ENCODE peak calls at places on chromosomes 1 and 21, in nine cellular contexts. F is HEK293T; G is activated CD8-positive, alpha-beta memory T cell treated with anti-CD3 and anti-CD28 coated beads, Interleukin-2, amount 10 ng/mL, durations not matched to agents 7 days and 5 days; X is AG20443; U is cardiac muscle cell; O is HFF-Myc; E is A172; Q is brain microvascular endothelial cell; W is T-helper 9 cell. C is an unnamed sample.
A peak's percentile ranks its signal among the peaks of the same experiment; 100 is the strongest.

GRCh38 chr1:214331180-214331579 is 50.2 kb downstream of the SMYD2 start:
- DNase-seq in F (no peak), Q (no peak), G (no peak), U (no peak), E (no peak), O (no peak), W (no peak), X (no peak), C (no peak)

GRCh38 chr1:201528631-201529260 is 10.2 kb upstream of the NAV1 start:
- DNase-seq in U (no peak), W (no peak), E (no peak), X (no peak), O (no peak), Q (no peak), G (no peak), F (no peak), C (no peak)

GRCh38 chr21:35266546-35266945 is 217.4 kb upstream of the RUNX1 start:
- DNase-seq in G (no peak), W (no peak), U (no peak), O (no peak), Q (no peak), E (peak; percentile 29), F (no peak), X (no peak), C (no peak)

GRCh38 chr1:5643360-5644090 is 348.7 kb downstream of the NPHP4 start:
- DNase-seq in E (no peak), F (no peak), W (no peak), Q (no peak), O (no peak), U (no peak), G (no peak), X (no peak), C (peak; percentile 75)

GRCh38 chr1:207798847-207799246 is 47.0 kb downstream of the CD46 start:
- DNase-seq in X (no peak), F (no peak), U (no peak), O (no peak), W (no peak), Q (peak; percentile 58), E (no peak), G (peak; percentile 81), C (no peak)

GRCh38 chr1:37258068-37258467 is 216.3 kb upstream of the ZC3H12A start:
- DNase-seq in Q (no peak), O (no peak), F (no peak), X (no peak), W (no peak), G (no peak), E (no peak), U (no peak), C (no peak)

GRCh38 chr1:32071758-32072621 is 749 bp upstream of the TMEM39B start:
- DNase-seq in X (peak; percentile 21), F (no peak), U (no peak), Q (peak; percentile 64), W (no peak), E (peak; percentile 49), G (no peak), O (no peak), C (no peak)

GRCh38 chr1:55230654-55231053 is 15.5 kb upstream of the USP24 start:
- DNase-seq in U (no peak), X (no peak), Q (no peak), E (peak; percentile 28), F (no peak), G (no peak), W (no peak), O (no peak), C (no peak)

GRCh38 chr1:69320679-69321310 is 246.9 kb upstream of the LRRC7 start:
- DNase-seq in W (no peak), X (no peak), E (no peak), U (no peak), F (no peak), Q (no peak), O (no peak), G (no peak), C (no peak)

GRCh38 chr1:173603056-173603591 is at the start of gene SLC9C2:
- DNase-seq in U (peak; percentile 63), W (no peak), Q (peak; percentile 34), E (no peak), X (peak; percentile 8), F (no peak), G (no peak), O (no peak), C (no peak)

GRCh38 chr1:240093120-240093961 is 1.7 kb downstream of the FMN2 start:
- DNase-seq in Q (peak; percentile 25), X (peak; percentile 40), F (peak; percentile 47), U (peak; percentile 39), G (no peak), E (peak; percentile 61), O (no peak), W (no peak), C (peak; percentile 85)

GRCh38 chr1:70993841-70994240 is 53.8 kb downstream of the PTGER3 start:
- DNase-seq in W (no peak), F (no peak), G (no peak), E (no peak), U (no peak), O (no peak), Q (no peak), X (no peak), C (no peak)

GRCh38 chr1:151371340-151371739 is 1.2 kb downstream of the SELENBP1 start:
- DNase-seq in U (no peak), F (no peak), O (no peak), G (no peak), E (no peak), Q (no peak), W (no peak), X (peak; percentile 70), C (no peak)

GRCh38 chr1:33349081-33349759 is 28.3 kb upstream of the A3GALT2 start:
- DNase-seq in G (peak; percentile 70), W (peak; percentile 36), F (peak; percentile 65), U (peak; percentile 79), E (no peak), Q (no peak), X (peak; percentile 55), O (no peak), C (no peak)

GRCh38 chr21:44353200-44353970 is at the start of gene TRPM2:
- DNase-seq in X (peak; percentile 55), Q (no peak), F (no peak), W (no peak), O (no peak), U (no peak), E (no peak), G (peak; percentile 77), C (no peak)

GRCh38 chr1:85049735-85050166 is 1.5 kb upstream of the MCOLN3 start:
- DNase-seq in W (no peak), U (no peak), E (no peak), X (no peak), Q (no peak), O (no peak), G (no peak), F (no peak), C (no peak)

GRCh38 chr21:45747802-45748445 is 104.4 kb downstream of the PCBP3 start:
- DNase-seq in E (peak; percentile 82), U (no peak), X (peak; percentile 86), O (no peak), W (no peak), Q (no peak), F (no peak), G (no peak), C (peak; percentile 89)

GRCh38 chr1:157771666-157772425 is 5.1 kb downstream of the FCRL2 start:
- DNase-seq in F (no peak), O (no peak), W (no peak), E (peak; percentile 10), Q (no peak), U (no peak), X (no peak), G (no peak), C (no peak)

GRCh38 chr1:168498159-168498609 is 45.6 kb downstream of the XCL2 start:
- DNase-seq in F (no peak), G (no peak), U (peak; percentile 95), X (no peak), W (no peak), O (peak; percentile 35), E (no peak), Q (no peak), C (no peak)

GRCh38 chr21:45615145-45615711 is 28.3 kb upstream of the PCBP3 start:
- DNase-seq in O (no peak), G (peak; percentile 74), W (peak; percentile 84), E (peak; percentile 42), Q (peak; percentile 63), X (no peak), U (no peak), F (no peak), C (no peak)

GRCh38 chr1:91804546-91805023 is 81.4 kb downstream of the TGFBR3 start:
- DNase-seq in Q (peak; percentile 38), E (peak; percentile 80), F (no peak), G (peak; percentile 91), W (peak; percentile 78), U (no peak), X (no peak), O (no peak), C (no peak)

GRCh38 chr1:45656573-45657226 is 29.6 kb downstream of the GPBP1L1 start:
- DNase-seq in Q (no peak), U (no peak), O (no peak), E (no peak), G (no peak), F (no peak), X (no peak), W (no peak), C (no peak)

GRCh38 chr1:7644906-7645750 is 126.0 kb upstream of the VAMP3 start:
- DNase-seq in U (peak; percentile 19), W (no peak), O (no peak), G (no peak), Q (no peak), F (no peak), E (peak; percentile 27), X (no peak), C (no peak)

GRCh38 chr1:34846265-34846664 is 13.3 kb downstream of the SMIM12 start:
- DNase-seq in F (no peak), W (no peak), U (no peak), X (no peak), G (no peak), E (no peak), Q (no peak), O (no peak), C (no peak)

GRCh38 chr1:41498809-41499208 is 14.3 kb upstream of the EDN2 start:
- DNase-seq in G (no peak), X (peak; percentile 84), O (no peak), U (no peak), W (no peak), E (peak; percentile 87), F (no peak), Q (no peak), C (no peak)

GRCh38 chr1:11800756-11801433 is 4.9 kb downstream of the MTHFR start:
- DNase-seq in F (no peak), Q (no peak), W (no peak), G (no peak), O (no peak), X (no peak), U (no peak), E (peak; percentile 52), C (no peak)

GRCh38 chr1:214658785-214659184 is 55.8 kb downstream of the CENPF start:
- DNase-seq in X (peak; percentile 45), F (peak; percentile 15), E (peak; percentile 18), U (peak; percentile 52), W (no peak), O (no peak), Q (peak; percentile 46), G (no peak), C (no peak)